ENCODE peak calls at places on chromosomes 13 and 19, in seven cellular contexts. One of them, this sample, is unnamed.

GRCh38 chr19:33890569-33890968 is 93.9 kb downstream of the KCTD15 start:
- DNase-seq in left lung: no peak
- DNase-seq in adrenal gland: no peak
- DNase-seq in right lobe of liver: no peak
- DNase-seq in body of pancreas: no peak
- DNase-seq in PC-9: no peak
- DNase-seq in heart left ventricle: no peak
- DNase-seq in this sample: no peak

GRCh38 chr19:461664-462551 is 1.1 kb upstream of the SHC2 start:
- DNase-seq in PC-9: no peak
- DNase-seq in heart left ventricle: peak; percentile 47
- DNase-seq in right lobe of liver: peak; percentile 90
- DNase-seq in left lung: no peak
- DNase-seq in body of pancreas: peak; percentile 95
- DNase-seq in adrenal gland: peak; percentile 62
- DNase-seq in this sample: no peak

GRCh38 chr13:26713341-26713740 is 47.2 kb downstream of the GPR12 start:
- DNase-seq in heart left ventricle: no peak
- DNase-seq in left lung: no peak
- DNase-seq in right lobe of liver: no peak
- DNase-seq in PC-9: no peak
- DNase-seq in body of pancreas: no peak
- DNase-seq in adrenal gland: no peak
- DNase-seq in this sample: no peak

GRCh38 chr13:85074543-85075313 is 724.5 kb downstream of the SLITRK6 start:
- DNase-seq in left lung: no peak
- DNase-seq in body of pancreas: no peak
- DNase-seq in right lobe of liver: no peak
- DNase-seq in adrenal gland: no peak
- DNase-seq in PC-9: no peak
- DNase-seq in heart left ventricle: no peak
- DNase-seq in this sample: no peak

GRCh38 chr19:36266375-36266961 is 51.6 kb downstream of the ZNF146 start:
- DNase-seq in adrenal gland: no peak
- DNase-seq in body of pancreas: no peak
- DNase-seq in left lung: peak; percentile 17
- DNase-seq in PC-9: no peak
- DNase-seq in right lobe of liver: no peak
- DNase-seq in heart left ventricle: peak; percentile 81
- DNase-seq in this sample: no peak

GRCh38 chr13:44259045-44260042 is 114.3 kb upstream of the SERP2 start:
- DNase-seq in left lung: peak; percentile 68
- DNase-seq in heart left ventricle: no peak
- DNase-seq in body of pancreas: peak; percentile 54
- DNase-seq in adrenal gland: peak; percentile 73
- DNase-seq in PC-9: no peak
- DNase-seq in right lobe of liver: no peak
- DNase-seq in this sample: peak; percentile 49

GRCh38 chr19:54030895-54031586 is 32.7 kb downstream of the VSTM1 start:
- DNase-seq in body of pancreas: no peak
- DNase-seq in PC-9: no peak
- DNase-seq in heart left ventricle: no peak
- DNase-seq in left lung: no peak
- DNase-seq in adrenal gland: no peak
- DNase-seq in right lobe of liver: no peak
- DNase-seq in this sample: no peak

GRCh38 chr19:16442386-16443276 is 29.1 kb downstream of the EPS15L1 start:
- DNase-seq in heart left ventricle: peak; percentile 45
- DNase-seq in PC-9: no peak
- DNase-seq in adrenal gland: no peak
- DNase-seq in left lung: no peak
- DNase-seq in right lobe of liver: no peak
- DNase-seq in body of pancreas: peak; percentile 34
- DNase-seq in this sample: peak; percentile 86

GRCh38 chr13:22130254-22130653 is 459.4 kb downstream of the FGF9 start:
- DNase-seq in adrenal gland: no peak
- DNase-seq in PC-9: no peak
- DNase-seq in heart left ventricle: no peak
- DNase-seq in body of pancreas: no peak
- DNase-seq in right lobe of liver: no peak
- DNase-seq in left lung: no peak
- DNase-seq in this sample: no peak

GRCh38 chr19:53909471-53910169 is 542 bp downstream of the CACNG7 start:
- DNase-seq in right lobe of liver: no peak
- DNase-seq in adrenal gland: no peak
- DNase-seq in left lung: no peak
- DNase-seq in PC-9: no peak
- DNase-seq in heart left ventricle: no peak
- DNase-seq in body of pancreas: no peak
- DNase-seq in this sample: peak; percentile 39

GRCh38 chr13:81986308-81986707 is 1645.4 kb upstream of the SPRY2 start:
- DNase-seq in right lobe of liver: no peak
- DNase-seq in heart left ventricle: no peak
- DNase-seq in adrenal gland: no peak
- DNase-seq in PC-9: no peak
- DNase-seq in left lung: no peak
- DNase-seq in body of pancreas: no peak
- DNase-seq in this sample: no peak

GRCh38 chr19:3762130-3762473 is 380 bp upstream of the MRPL54 start:
- DNase-seq in right lobe of liver: no peak
- DNase-seq in adrenal gland: no peak
- DNase-seq in PC-9: no peak
- DNase-seq in heart left ventricle: no peak
- DNase-seq in body of pancreas: no peak
- DNase-seq in left lung: no peak
- DNase-seq in this sample: no peak
- H3K4me3 ChIP-seq in right lobe of liver: no peak overlapping the region
- H3K4me3 ChIP-seq in adrenal gland: no peak overlapping the region
- H3K4me3 ChIP-seq in PC-9: peak overlapping the region; percentile 76
- H3K4me3 ChIP-seq in heart left ventricle: peak overlapping the region; percentile 85
- H3K4me3 ChIP-seq in body of pancreas: no peak overlapping the region
- H3K4me3 ChIP-seq in left lung: peak overlapping the region; percentile 59
- H3K4me3 ChIP-seq in this sample: no peak overlapping the region

GRCh38 chr19:18074192-18074591 is 12.5 kb downstream of the IL12RB1 start:
- DNase-seq in adrenal gland: no peak
- DNase-seq in left lung: no peak
- DNase-seq in body of pancreas: no peak
- DNase-seq in heart left ventricle: no peak
- DNase-seq in right lobe of liver: no peak
- DNase-seq in PC-9: no peak
- DNase-seq in this sample: no peak
- TF ChIP-seq CTCF in adrenal gland: no peak
- TF ChIP-seq CTCF in left lung: no peak
- TF ChIP-seq CTCF in body of pancreas: no peak
- TF ChIP-seq CTCF in heart left ventricle: no peak
- TF ChIP-seq CTCF in right lobe of liver: no peak
- TF ChIP-seq CTCF in PC-9: no peak
- TF ChIP-seq CTCF in this sample: no peak

DNA sequence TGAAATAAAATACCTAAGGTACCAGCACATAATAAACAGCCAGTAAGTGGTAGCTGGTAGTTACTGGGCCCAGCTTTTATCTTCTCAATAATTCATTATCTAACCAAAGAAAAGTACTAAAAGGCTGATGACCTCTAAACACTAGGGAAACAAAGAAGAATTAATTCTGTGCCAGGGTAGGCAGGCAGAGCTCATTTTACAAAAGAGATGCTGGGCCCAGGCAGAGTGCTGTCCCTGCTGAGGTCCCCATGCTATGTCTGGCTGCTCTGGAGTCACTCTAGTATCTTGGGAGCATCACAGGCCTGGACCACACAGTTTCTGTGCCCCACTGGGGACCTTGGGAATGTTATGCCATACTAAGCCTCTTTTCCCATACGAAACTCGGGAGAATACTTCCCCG is 18.2 kb downstream of the ZNF507 start:
- DNase-seq in PC-9: no peak
- DNase-seq in heart left ventricle: no peak
- DNase-seq in adrenal gland: no peak
- DNase-seq in right lobe of liver: no peak
- DNase-seq in left lung: no peak
- DNase-seq in body of pancreas: no peak
- DNase-seq in this sample: no peak
- H3K36me3 ChIP-seq in PC-9: peaks cover 36% of the 10 kb centered on the region
- H3K36me3 ChIP-seq in heart left ventricle: peaks cover 9% of the 10 kb centered on the region
- H3K36me3 ChIP-seq in adrenal gland: no peaks in the 10 kb centered on the region
- H3K36me3 ChIP-seq in right lobe of liver: no peaks in the 10 kb centered on the region
- H3K36me3 ChIP-seq in left lung: no peaks in the 10 kb centered on the region
- H3K36me3 ChIP-seq in body of pancreas: peaks cover 15% of the 10 kb centered on the region
- H3K36me3 ChIP-seq in this sample: no peaks in the 10 kb centered on the region

DNA sequence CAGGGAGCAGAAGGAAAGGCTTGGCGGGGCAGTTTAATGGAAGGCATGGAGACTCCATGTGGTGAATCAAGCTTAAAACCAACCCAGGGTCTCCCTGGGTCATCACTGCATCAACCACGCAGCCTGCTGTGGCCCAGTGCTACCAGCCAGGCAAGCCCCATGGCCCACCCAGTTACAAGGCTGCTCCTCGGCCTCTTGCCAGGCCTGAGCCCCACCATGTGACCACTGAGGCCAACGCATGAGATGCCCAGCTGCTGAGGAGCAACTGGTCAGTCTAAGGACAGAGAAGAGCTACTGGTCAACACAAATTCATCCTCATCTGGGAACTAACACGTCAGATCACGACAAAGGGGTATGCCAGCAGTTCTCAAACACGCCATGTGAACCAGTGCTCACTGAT is 15.4 kb upstream of the KPTN start:
- DNase-seq in PC-9: no peak
- DNase-seq in adrenal gland: no peak
- DNase-seq in heart left ventricle: no peak
- DNase-seq in body of pancreas: no peak
- DNase-seq in left lung: no peak
- DNase-seq in right lobe of liver: no peak
- DNase-seq in this sample: no peak
- H3K4me3 ChIP-seq in PC-9: no peak overlapping the region
- H3K4me3 ChIP-seq in adrenal gland: no peak overlapping the region
- H3K4me3 ChIP-seq in heart left ventricle: no peak overlapping the region
- H3K4me3 ChIP-seq in body of pancreas: no peak overlapping the region
- H3K4me3 ChIP-seq in left lung: no peak overlapping the region
- H3K4me3 ChIP-seq in right lobe of liver: no peak overlapping the region
- H3K4me3 ChIP-seq in this sample: no peak overlapping the region

GRCh38 chr13:113211774-113212173 is 2.4 kb downstream of the CUL4A start:
- DNase-seq in right lobe of liver: no peak
- DNase-seq in adrenal gland: no peak
- DNase-seq in PC-9: no peak
- DNase-seq in heart left ventricle: no peak
- DNase-seq in body of pancreas: no peak
- DNase-seq in left lung: no peak
- DNase-seq in this sample: no peak
- TF ChIP-seq CTCF in right lobe of liver: no peak
- TF ChIP-seq CTCF in adrenal gland: no peak
- TF ChIP-seq CTCF in PC-9: no peak
- TF ChIP-seq CTCF in heart left ventricle: no peak
- TF ChIP-seq CTCF in body of pancreas: no peak
- TF ChIP-seq CTCF in left lung: no peak
- TF ChIP-seq CTCF in this sample: no peak

GRCh38 chr19:10158485-10158884 is 36.3 kb downstream of the DNMT1 start:
- DNase-seq in left lung: no peak
- DNase-seq in heart left ventricle: no peak
- DNase-seq in PC-9: no peak
- DNase-seq in adrenal gland: no peak
- DNase-seq in body of pancreas: no peak
- DNase-seq in right lobe of liver: no peak
- DNase-seq in this sample: no peak
- H3K36me3 ChIP-seq in left lung: no peaks in the 10 kb centered on the region
- H3K36me3 ChIP-seq in heart left ventricle: peaks cover 31% of the 10 kb centered on the region
- H3K36me3 ChIP-seq in PC-9: peaks cover 37% of the 10 kb centered on the region
- H3K36me3 ChIP-seq in adrenal gland: no peaks in the 10 kb centered on the region
- H3K36me3 ChIP-seq in body of pancreas: peaks cover 28% of the 10 kb centered on the region
- H3K36me3 ChIP-seq in right lobe of liver: peaks cover 4% of the 10 kb centered on the region
- H3K36me3 ChIP-seq in this sample: no peaks in the 10 kb centered on the region

GRCh38 chr19:18373892-18374629 is 11.9 kb upstream of the GDF15 start:
- DNase-seq in adrenal gland: peak; percentile 99
- DNase-seq in left lung: peak; percentile 97
- DNase-seq in PC-9: peak; percentile 93
- DNase-seq in right lobe of liver: peak; percentile 80
- DNase-seq in body of pancreas: peak; percentile 96
- DNase-seq in heart left ventricle: peak; percentile 93
- DNase-seq in this sample: peak; percentile 95
- H3K4me3 ChIP-seq in adrenal gland: no peak overlapping the region
- H3K4me3 ChIP-seq in left lung: peak overlapping the region; percentile 6
- H3K4me3 ChIP-seq in PC-9: peak overlapping the region; percentile 7
- H3K4me3 ChIP-seq in right lobe of liver: no peak overlapping the region
- H3K4me3 ChIP-seq in body of pancreas: no peak overlapping the region
- H3K4me3 ChIP-seq in heart left ventricle: no peak overlapping the region
- H3K4me3 ChIP-seq in this sample: no peak overlapping the region

GRCh38 chr19:18967358-18968146 is 26.5 kb upstream of the HOMER3 start:
- DNase-seq in body of pancreas: peak; percentile 41
- DNase-seq in heart left ventricle: peak; percentile 77
- DNase-seq in adrenal gland: peak; percentile 68
- DNase-seq in PC-9: no peak
- DNase-seq in left lung: peak; percentile 83
- DNase-seq in right lobe of liver: peak; percentile 78
- DNase-seq in this sample: peak; percentile 61
- TF ChIP-seq CTCF in body of pancreas: no peak
- TF ChIP-seq CTCF in heart left ventricle: no peak
- TF ChIP-seq CTCF in adrenal gland: no peak
- TF ChIP-seq CTCF in PC-9: no peak
- TF ChIP-seq CTCF in left lung: no peak
- TF ChIP-seq CTCF in right lobe of liver: no peak
- TF ChIP-seq CTCF in this sample: no peak

GRCh38 chr19:41627966-41628675 is 1.2 kb upstream of the CEACAM4 start:
- DNase-seq in left lung: no peak
- DNase-seq in heart left ventricle: no peak
- DNase-seq in body of pancreas: no peak
- DNase-seq in adrenal gland: no peak
- DNase-seq in right lobe of liver: no peak
- DNase-seq in PC-9: no peak
- DNase-seq in this sample: no peak
- H3K36me3 ChIP-seq in left lung: no peaks in the 10 kb centered on the region
- H3K36me3 ChIP-seq in heart left ventricle: no peaks in the 10 kb centered on the region
- H3K36me3 ChIP-seq in body of pancreas: no peaks in the 10 kb centered on the region
- H3K36me3 ChIP-seq in adrenal gland: no peaks in the 10 kb centered on the region
- H3K36me3 ChIP-seq in right lobe of liver: no peaks in the 10 kb centered on the region
- H3K36me3 ChIP-seq in PC-9: no peaks in the 10 kb centered on the region
- H3K36me3 ChIP-seq in this sample: no peaks in the 10 kb centered on the region

GRCh38 chr19:13165091-13165997 is 15.1 kb downstream of the IER2 start:
- DNase-seq in heart left ventricle: no peak
- DNase-seq in PC-9: no peak
- DNase-seq in right lobe of liver: no peak
- DNase-seq in body of pancreas: no peak
- DNase-seq in left lung: no peak
- DNase-seq in adrenal gland: no peak
- DNase-seq in this sample: peak; percentile 50
- H3K4me3 ChIP-seq in heart left ventricle: no peak overlapping the region
- H3K4me3 ChIP-seq in PC-9: peak overlapping the region; percentile 51
- H3K4me3 ChIP-seq in right lobe of liver: no peak overlapping the region
- H3K4me3 ChIP-seq in body of pancreas: no peak overlapping the region
- H3K4me3 ChIP-seq in left lung: no peak overlapping the region
- H3K4me3 ChIP-seq in adrenal gland: no peak overlapping the region
- H3K4me3 ChIP-seq in this sample: no peak overlapping the region